ENCODE peak calls at places on chromosomes 7 and 10, in four cellular contexts. T, D, W and U are unnamed samples.

GRCh38 chr10:35486297-35486991 is 118.7 kb upstream of the GJD4 start:
- DNase-seq in D (no peak), T (no peak), W (no peak), U (no peak)

GRCh38 chr10:25125151-25125550 is 49.6 kb upstream of the GPR158 start:
- DNase-seq in W (no peak), T (no peak), D (no peak), U (no peak)

GRCh38 chr10:11899067-11899876 is 76.1 kb downstream of the PROSER2 start:
- DNase-seq in W (no peak), T (no peak), D (no peak), U (no peak)

GRCh38 chr7:115145512-115145911 is 223.6 kb downstream of the MDFIC start:
- DNase-seq in W (no peak), D (no peak), T (no peak), U (no peak)

GRCh38 chr7:152513861-152514770 is 78.3 kb upstream of the KMT2C start:
- DNase-seq in W (no peak), D (no peak), T (no peak), U (no peak)

GRCh38 chr7:124440081-124440480 is 325.5 kb downstream of the GPR37 start:
- DNase-seq in W (no peak), T (no peak), D (no peak), U (no peak)

GRCh38 chr10:34049887-34050286 is 715.4 kb upstream of the NRP1 start:
- DNase-seq in T (no peak), D (no peak), W (no peak), U (no peak)

GRCh38 chr10:131758062-131758941 is 142.5 kb upstream of the PPP2R2D start:
- DNase-seq in D (no peak), W (no peak), T (no peak), U (no peak)

GRCh38 chr7:15245801-15246200 is 316.0 kb downstream of the AGMO start:
- DNase-seq in T (no peak), D (no peak), W (no peak), U (no peak)

GRCh38 chr10:57769298-57769697 is 498.4 kb downstream of the IPMK start:
- DNase-seq in T (no peak), W (no peak), D (no peak), U (no peak)

GRCh38 chr7:17185690-17186070 is 112.8 kb upstream of the AHR start:
- DNase-seq in D (no peak), T (peak), W (peak), U (no peak)

GRCh38 chr10:49595713-49596492 is 14.2 kb upstream of the SLC18A3 start:
- DNase-seq in D (no peak), T (no peak), W (no peak), U (no peak)

GRCh38 chr7:6637544-6638229 is 569 bp downstream of the ZNF316 start:
- DNase-seq in W (peak), D (peak), T (peak), U (no peak)

GRCh38 chr10:127577878-127578627 is 28.9 kb downstream of the NPS start:
- DNase-seq in W (no peak), D (no peak), T (no peak), U (no peak)

GRCh38 chr10:95567903-95568630 is 6.9 kb upstream of the SORBS1 start:
- DNase-seq in W (no peak), D (no peak), T (peak), U (peak)

GRCh38 chr7:128234475-128234874 is 6.6 kb upstream of the LEP start:
- DNase-seq in D (no peak), W (no peak), T (no peak), U (no peak)

GRCh38 chr7:69736411-69736810 is 138.1 kb downstream of the AUTS2 start:
- DNase-seq in T (no peak), W (no peak), D (no peak), U (no peak)

GRCh38 chr7:128164061-128164954 is 76.8 kb upstream of the LEP start:
- DNase-seq in D (no peak), W (peak), T (peak), U (no peak)

GRCh38 chr10:81179324-81179723 is 641.6 kb downstream of the SH2D4B start:
- DNase-seq in W (no peak), D (no peak), T (no peak), U (no peak)

GRCh38 chr7:43108255-43109011 is 4.0 kb upstream of the HECW1 start:
- DNase-seq in W (peak), T (peak), D (no peak), U (peak)

GRCh38 chr7:27095897-27096755 is at the start of gene HOXA1:
- DNase-seq in T (peak), D (peak), W (peak), U (peak)

GRCh38 chr7:55245271-55245723 is 119.8 kb upstream of the LANCL2 start:
- DNase-seq in T (no peak), D (no peak), W (no peak), U (no peak)

GRCh38 chr7:154767821-154768415 is 235.0 kb downstream of the PAXIP1 start:
- DNase-seq in T (no peak), W (no peak), D (no peak), U (no peak)

GRCh38 chr10:99224766-99225165 is 10.9 kb downstream of the HPSE2 start:
- DNase-seq in W (no peak), T (no peak), D (no peak), U (no peak)

GRCh38 chr7:44587843-44588711 is 6.0 kb upstream of the TMED4 start:
- DNase-seq in T (peak), D (peak), W (peak), U (peak)

GRCh38 chr10:110789604-110790428 is 81.9 kb upstream of the PDCD4 start:
- DNase-seq in W (no peak), D (no peak), T (no peak), U (no peak)

GRCh38 chr7:148903504-148903903 is 19.4 kb upstream of the EZH2 start:
- DNase-seq in D (no peak), W (no peak), T (no peak), U (no peak)

GRCh38 chr7:146864644-146865043 is 748.0 kb downstream of the CNTNAP2 start:
- DNase-seq in D (no peak), T (no peak), W (no peak), U (no peak)

GRCh38 chr7:111770116-111770515 is 207.8 kb upstream of the IMMP2L start:
- DNase-seq in D (no peak), T (no peak), W (no peak), U (no peak)

GRCh38 chr7:113968713-113969112 is 49.9 kb upstream of the PPP1R3A start:
- DNase-seq in T (no peak), W (no peak), D (no peak), U (no peak)

GRCh38 chr7:133061357-133061756 is 20.5 kb downstream of the CHCHD3 start:
- DNase-seq in D (no peak), W (no peak), T (peak), U (no peak)